ENCODE peak calls at places on chromosomes 5 and 9, in five cellular contexts. One of them, this sample, is unnamed.

GRCh38 chr5:20028506-20028905 is 40.5 kb upstream of the CDH18 start:
- DNase-seq in psoas muscle: no peak
- DNase-seq in sigmoid colon: no peak
- DNase-seq in BJ: no peak
- DNase-seq in spleen: no peak
- DNase-seq in this sample: no peak

GRCh38 chr5:147882586-147883313 is 4.2 kb downstream of the SCGB3A2 start:
- DNase-seq in psoas muscle: no peak
- DNase-seq in sigmoid colon: no peak
- DNase-seq in BJ: no peak
- DNase-seq in spleen: no peak
- DNase-seq in this sample: no peak

GRCh38 chr5:65791721-65792698 is 70.0 kb downstream of the NLN start:
- DNase-seq in psoas muscle: no peak
- DNase-seq in sigmoid colon: no peak
- DNase-seq in BJ: no peak
- DNase-seq in spleen: no peak
- DNase-seq in this sample: no peak

GRCh38 chr5:179923422-179923821 is 15.7 kb upstream of the TBC1D9B start:
- DNase-seq in psoas muscle: no peak
- DNase-seq in sigmoid colon: no peak
- DNase-seq in BJ: no peak
- DNase-seq in spleen: no peak
- DNase-seq in this sample: no peak

GRCh38 chr5:118646917-118647316 is 341.4 kb downstream of the DTWD2 start:
- DNase-seq in psoas muscle: no peak
- DNase-seq in sigmoid colon: no peak
- DNase-seq in BJ: no peak
- DNase-seq in spleen: no peak
- DNase-seq in this sample: no peak

GRCh38 chr9:124813496-124814177 is 36.7 kb downstream of the OLFML2A start:
- DNase-seq in psoas muscle: no peak
- DNase-seq in sigmoid colon: no peak
- DNase-seq in BJ: no peak
- DNase-seq in spleen: no peak
- DNase-seq in this sample: no peak

GRCh38 chr5:41722359-41722950 is 147.8 kb downstream of the OXCT1 start:
- DNase-seq in psoas muscle: no peak
- DNase-seq in sigmoid colon: no peak
- DNase-seq in BJ: no peak
- DNase-seq in spleen: no peak
- DNase-seq in this sample: no peak

GRCh38 chr9:89639367-89639795 is 34.6 kb downstream of the GADD45G start:
- DNase-seq in psoas muscle: peak; percentile 93
- DNase-seq in sigmoid colon: peak; percentile 93
- DNase-seq in BJ: no peak
- DNase-seq in spleen: peak; percentile 64
- DNase-seq in this sample: no peak

GRCh38 chr9:88745281-88746001 is 210.5 kb downstream of the NXNL2 start:
- DNase-seq in psoas muscle: no peak
- DNase-seq in sigmoid colon: peak; percentile 89
- DNase-seq in BJ: peak; percentile 99
- DNase-seq in spleen: peak; percentile 33
- DNase-seq in this sample: no peak

GRCh38 chr5:150112211-150113046 is 26.1 kb upstream of the CSF1R start:
- DNase-seq in psoas muscle: peak; percentile 78
- DNase-seq in sigmoid colon: peak; percentile 85
- DNase-seq in BJ: peak; percentile 83
- DNase-seq in spleen: no peak
- DNase-seq in this sample: no peak

GRCh38 chr5:141567513-141568117 is 51.2 kb downstream of the DIAPH1 start:
- DNase-seq in psoas muscle: no peak
- DNase-seq in sigmoid colon: no peak
- DNase-seq in BJ: no peak
- DNase-seq in spleen: no peak
- DNase-seq in this sample: no peak

GRCh38 chr5:61591859-61592258 is 259.8 kb downstream of the ZSWIM6 start:
- DNase-seq in psoas muscle: no peak
- DNase-seq in sigmoid colon: no peak
- DNase-seq in BJ: no peak
- DNase-seq in spleen: no peak
- DNase-seq in this sample: no peak

GRCh38 chr5:139636207-139636792 is 11.8 kb upstream of the CXXC5 start:
- DNase-seq in psoas muscle: no peak
- DNase-seq in sigmoid colon: no peak
- DNase-seq in BJ: no peak
- DNase-seq in spleen: peak; percentile 95
- DNase-seq in this sample: no peak

GRCh38 chr5:175235251-175235963 is 208.6 kb downstream of the DRD1 start:
- DNase-seq in psoas muscle: no peak
- DNase-seq in sigmoid colon: no peak
- DNase-seq in BJ: no peak
- DNase-seq in spleen: no peak
- DNase-seq in this sample: no peak

GRCh38 chr5:140131967-140132409 is 6.3 kb downstream of the IGIP start:
- DNase-seq in psoas muscle: no peak
- DNase-seq in sigmoid colon: no peak
- DNase-seq in BJ: peak; percentile 81
- DNase-seq in spleen: no peak
- DNase-seq in this sample: peak; percentile 74

GRCh38 chr5:115461093-115461492 is 83.5 kb downstream of the FEM1C start:
- DNase-seq in psoas muscle: no peak
- DNase-seq in sigmoid colon: no peak
- DNase-seq in BJ: no peak
- DNase-seq in spleen: no peak
- DNase-seq in this sample: no peak

GRCh38 chr5:94969174-94969573 is 315.7 kb downstream of the MCTP1 start:
- DNase-seq in psoas muscle: no peak
- DNase-seq in sigmoid colon: no peak
- DNase-seq in BJ: no peak
- DNase-seq in spleen: no peak
- DNase-seq in this sample: no peak

GRCh38 chr5:159933531-159934485 is 17.5 kb downstream of the ADRA1B start:
- DNase-seq in psoas muscle: no peak
- DNase-seq in sigmoid colon: no peak
- DNase-seq in BJ: no peak
- DNase-seq in spleen: no peak
- DNase-seq in this sample: no peak

GRCh38 chr5:159937580-159937979 is 21.3 kb downstream of the ADRA1B start:
- DNase-seq in psoas muscle: no peak
- DNase-seq in sigmoid colon: no peak
- DNase-seq in BJ: no peak
- DNase-seq in spleen: no peak
- DNase-seq in this sample: no peak

GRCh38 chr5:159936686-159937329 is 20.5 kb downstream of the ADRA1B start:
- DNase-seq in psoas muscle: no peak
- DNase-seq in sigmoid colon: no peak
- DNase-seq in BJ: no peak
- DNase-seq in spleen: no peak
- DNase-seq in this sample: no peak

DNA sequence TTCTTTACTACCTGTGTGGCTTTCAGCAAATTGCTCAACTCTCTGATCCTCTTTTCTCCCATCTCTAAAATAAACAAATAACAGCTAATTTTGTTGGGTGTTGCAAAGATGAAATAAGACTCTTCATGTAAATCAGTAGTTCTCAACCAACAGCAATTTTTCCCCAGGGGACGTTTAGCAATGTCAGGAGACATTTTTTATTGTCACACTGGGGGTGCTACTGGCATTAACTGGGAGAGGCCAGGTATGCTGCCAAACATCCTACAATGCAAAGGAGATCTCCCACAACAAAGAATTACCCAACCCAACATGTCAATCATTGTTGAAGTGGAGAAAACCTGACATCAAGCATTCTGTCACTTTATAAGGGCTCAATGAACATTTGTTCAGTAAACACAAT is 19.7 kb downstream of the ADRA1B start:
- DNase-seq in psoas muscle: no peak
- DNase-seq in sigmoid colon: no peak
- DNase-seq in BJ: no peak
- DNase-seq in spleen: no peak
- DNase-seq in this sample: no peak
- H3K4me3 ChIP-seq in psoas muscle: no peak overlapping the region
- H3K4me3 ChIP-seq in sigmoid colon: no peak overlapping the region
- H3K4me3 ChIP-seq in BJ: no peak overlapping the region
- H3K4me3 ChIP-seq in spleen: no peak overlapping the region
- H3K4me3 ChIP-seq in this sample: no peak overlapping the region

DNA sequence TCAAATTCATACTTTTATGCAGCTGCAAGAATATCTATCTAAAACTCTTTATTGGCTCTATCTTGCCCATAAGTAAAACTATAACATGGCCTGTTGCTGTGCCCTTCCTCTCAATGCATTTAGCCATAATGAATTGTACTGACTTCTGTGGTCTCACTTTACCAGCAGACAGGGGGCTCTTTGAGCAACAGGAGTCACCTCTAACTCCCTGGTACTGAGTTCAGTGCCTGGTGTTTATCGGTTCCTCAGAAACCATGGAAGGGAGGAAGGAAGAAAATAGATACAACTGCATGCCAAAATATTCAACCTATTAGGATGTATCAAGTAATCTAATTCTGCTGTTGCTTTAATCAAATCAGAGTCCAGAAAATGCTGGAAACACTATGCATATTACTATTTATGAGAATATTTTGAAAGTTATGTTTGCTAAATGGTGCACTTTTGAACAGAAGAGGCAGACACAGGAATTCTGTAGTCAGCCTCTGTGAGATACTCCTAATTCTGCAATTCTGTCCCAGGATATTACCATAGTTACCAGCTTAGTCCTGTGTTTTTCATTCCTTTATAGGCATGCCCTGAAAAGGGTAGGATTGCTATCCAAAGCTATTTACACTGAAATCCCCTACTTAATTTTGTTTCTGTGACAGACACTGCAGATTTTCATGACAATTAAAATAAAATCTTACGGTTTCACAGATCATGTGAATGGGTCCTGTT is 89.8 kb downstream of the CD180 start:
- DNase-seq in psoas muscle: no peak
- DNase-seq in sigmoid colon: no peak
- DNase-seq in BJ: no peak
- DNase-seq in spleen: no peak
- DNase-seq in this sample: no peak
- TF ChIP-seq CTCF in psoas muscle: no peak
- TF ChIP-seq CTCF in sigmoid colon: no peak
- TF ChIP-seq CTCF in BJ: no peak
- TF ChIP-seq CTCF in spleen: no peak
- TF ChIP-seq CTCF in this sample: no peak

DNA sequence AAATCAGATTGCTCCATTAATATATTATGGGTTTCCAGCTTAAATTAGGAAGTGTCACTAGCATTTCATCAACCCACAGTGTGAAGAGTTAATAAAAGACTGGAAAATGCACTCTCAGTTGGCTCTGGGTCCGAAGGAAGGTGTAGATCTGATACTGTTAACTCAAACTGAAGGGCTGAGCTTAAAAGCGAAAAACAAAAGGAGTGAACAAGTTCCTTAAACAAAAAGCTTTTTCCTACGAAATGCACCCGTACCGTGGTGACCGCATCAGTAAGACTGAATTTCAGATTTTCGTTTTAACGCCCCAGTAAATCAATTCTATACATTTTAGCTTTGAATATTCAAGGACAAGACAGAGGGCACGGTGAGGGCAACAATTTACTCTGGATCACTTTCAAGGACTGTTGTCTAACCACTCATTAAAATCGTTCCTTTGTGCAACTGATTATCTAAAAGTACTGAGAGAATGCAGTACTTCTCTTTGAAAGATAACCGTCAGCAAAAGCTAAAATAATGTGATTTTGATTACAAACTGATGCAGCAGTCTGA is 1.9 kb downstream of the HOMER1 start:
- DNase-seq in psoas muscle: no peak
- DNase-seq in sigmoid colon: no peak
- DNase-seq in BJ: no peak
- DNase-seq in spleen: no peak
- DNase-seq in this sample: no peak
- H3K4me3 ChIP-seq in psoas muscle: peak overlapping the region; percentile 82
- H3K4me3 ChIP-seq in sigmoid colon: peak overlapping the region; percentile 99
- H3K4me3 ChIP-seq in BJ: peak overlapping the region; percentile 76
- H3K4me3 ChIP-seq in spleen: peak overlapping the region; percentile 96
- H3K4me3 ChIP-seq in this sample: peak overlapping the region; percentile 60

GRCh38 chr9:129568560-129569505 is 52.1 kb downstream of the C9orf50 start:
- DNase-seq in psoas muscle: peak; percentile 67
- DNase-seq in sigmoid colon: peak; percentile 82
- DNase-seq in BJ: no peak
- DNase-seq in spleen: no peak
- DNase-seq in this sample: no peak
- TF ChIP-seq CTCF in psoas muscle: no peak
- TF ChIP-seq CTCF in sigmoid colon: no peak
- TF ChIP-seq CTCF in BJ: no peak
- TF ChIP-seq CTCF in spleen: peak; percentile 9
- TF ChIP-seq CTCF in this sample: no peak

DNA sequence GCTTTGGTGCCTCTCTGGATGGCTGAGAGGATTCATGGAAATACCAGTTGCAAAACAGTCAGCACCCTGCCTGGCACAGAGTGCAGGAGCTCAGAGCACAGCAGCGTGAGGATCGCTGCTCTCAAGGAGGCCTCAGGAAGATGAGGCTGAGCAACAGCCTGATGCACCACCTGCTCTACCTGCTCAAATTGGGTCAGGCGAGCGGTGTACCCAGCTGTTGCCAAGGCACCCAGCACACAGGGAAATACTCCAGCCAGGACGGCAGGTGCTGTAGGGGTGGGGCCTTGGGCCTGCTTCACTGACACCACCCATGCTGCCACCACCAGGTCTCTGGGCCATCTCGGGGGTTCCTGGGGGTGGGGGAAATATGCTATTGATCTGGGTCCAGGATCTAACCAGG is 4.3 kb downstream of the EEIG1 start:
- DNase-seq in psoas muscle: peak; percentile 42
- DNase-seq in sigmoid colon: no peak
- DNase-seq in BJ: no peak
- DNase-seq in spleen: no peak
- DNase-seq in this sample: no peak
- H3K4me3 ChIP-seq in psoas muscle: no peak overlapping the region
- H3K4me3 ChIP-seq in sigmoid colon: peak overlapping the region; percentile 96
- H3K4me3 ChIP-seq in BJ: no peak overlapping the region
- H3K4me3 ChIP-seq in spleen: peak overlapping the region; percentile 94
- H3K4me3 ChIP-seq in this sample: no peak overlapping the region

This sample was measured in epithelial cell of proximal tubule.